ENCODE peak calls at places on chromosomes 5 and 9, in seven cellular contexts. Y is neural progenitor cell, N is upper lobe of right lung, X is hepatocyte, L is kidney, K is psoas muscle, W is tibial nerve. C is an unnamed sample.
A peak's percentile ranks its signal among the peaks of the same experiment; 100 is the strongest.

GRCh38 chr9:16013366-16013765 is 460.5 kb downstream of the CCDC171 start:
- DNase-seq in N (no peak), K (no peak), X (no peak), L (no peak), W (no peak), Y (no peak), C (no peak)

GRCh38 chr9:3760031-3760430 is 234.2 kb upstream of the RFX3 start:
- DNase-seq in K (no peak), L (no peak), W (no peak), Y (peak; percentile 61), X (no peak), N (no peak), C (no peak)

GRCh38 chr9:107759823-107760166 is 270.2 kb upstream of the KLF4 start:
- DNase-seq in N (no peak), L (peak; percentile 75), W (no peak), X (no peak), K (no peak), Y (no peak), C (no peak)

GRCh38 chr9:17269799-17270198 is 135.0 kb downstream of the CNTLN start:
- DNase-seq in K (no peak), Y (no peak), X (no peak), N (no peak), W (no peak), L (no peak), C (no peak)

GRCh38 chr9:35923927-35924763 is 14.9 kb downstream of the SPAAR start:
- DNase-seq in N (no peak), W (peak; percentile 50), L (no peak), Y (no peak), K (peak; percentile 30), X (peak; percentile 57), C (peak; percentile 80)

GRCh38 chr5:150658121-150658520 is 2.9 kb upstream of the MYOZ3 start:
- DNase-seq in Y (no peak), W (no peak), K (no peak), N (peak; percentile 5), L (no peak), X (no peak), C (no peak)

GRCh38 chr5:137190031-137190430 is 309.1 kb downstream of the SPOCK1 start:
- DNase-seq in W (no peak), Y (no peak), K (no peak), X (no peak), L (no peak), N (no peak), C (no peak)

GRCh38 chr5:60633336-60633735 is 66.6 kb downstream of the DEPDC1B start:
- DNase-seq in W (no peak), Y (no peak), N (no peak), L (no peak), X (peak; percentile 24), K (no peak), C (peak; percentile 88)

GRCh38 chr9:85971731-85972130 is 30.8 kb downstream of the NAA35 start:
- DNase-seq in Y (no peak), N (no peak), X (no peak), W (no peak), L (no peak), K (no peak), C (no peak)

GRCh38 chr5:16906255-16906654 is 29.8 kb downstream of the MYO10 start:
- DNase-seq in N (no peak), W (no peak), L (no peak), X (no peak), Y (no peak), K (no peak), C (no peak)

GRCh38 chr5:63553069-63553468 is 409.2 kb downstream of the HTR1A start:
- DNase-seq in W (no peak), K (no peak), X (no peak), Y (no peak), L (no peak), N (no peak), C (no peak)

GRCh38 chr5:53322257-53322656 is 158.2 kb upstream of the FST start:
- DNase-seq in L (no peak), K (no peak), N (no peak), X (no peak), Y (no peak), W (no peak), C (peak; percentile 44)

GRCh38 chr9:127822108-127822507 is 19.4 kb downstream of the FPGS start:
- DNase-seq in X (peak; percentile 1), W (no peak), Y (no peak), K (no peak), N (no peak), L (no peak), C (no peak)

GRCh38 chr5:172647341-172648007 is 6.4 kb downstream of the NEURL1B start:
- DNase-seq in L (no peak), N (no peak), Y (no peak), K (no peak), W (no peak), X (no peak), C (no peak)

GRCh38 chr9:13481274-13481673 is 201.8 kb upstream of the MPDZ start:
- DNase-seq in Y (no peak), N (no peak), K (no peak), X (no peak), W (no peak), L (no peak), C (no peak)

GRCh38 chr5:125002727-125003598 is 256.5 kb upstream of the ZNF608 start:
- DNase-seq in K (no peak), Y (no peak), X (no peak), L (no peak), N (no peak), W (no peak), C (no peak)

GRCh38 chr5:59360130-59360555 is 533.4 kb downstream of the PDE4D start:
- DNase-seq in L (no peak), X (peak; percentile 30), K (no peak), Y (no peak), W (no peak), N (no peak), C (no peak)

GRCh38 chr5:40502736-40503135 is 177.0 kb upstream of the PTGER4 start:
- DNase-seq in W (no peak), L (no peak), Y (no peak), X (no peak), N (no peak), K (no peak), C (no peak)

GRCh38 chr9:82154573-82154972 is 166.0 kb downstream of the SPATA31D1 start:
- DNase-seq in L (no peak), K (no peak), W (no peak), Y (no peak), X (no peak), N (no peak), C (no peak)

GRCh38 chr9:82148849-82149544 is 160.4 kb downstream of the SPATA31D1 start:
- DNase-seq in Y (no peak), K (no peak), W (no peak), N (no peak), L (no peak), X (peak; percentile 12), C (peak; percentile 80)

GRCh38 chr9:82149647-82150046 is 161.1 kb downstream of the SPATA31D1 start:
- DNase-seq in K (no peak), X (no peak), Y (no peak), N (no peak), W (no peak), L (no peak), C (no peak)

GRCh38 chr9:82153032-82153431 is 164.5 kb downstream of the SPATA31D1 start:
- DNase-seq in N (no peak), W (no peak), L (no peak), K (no peak), Y (no peak), X (no peak), C (no peak)

GRCh38 chr9:82152181-82152580 is 163.6 kb downstream of the SPATA31D1 start:
- DNase-seq in X (no peak), Y (no peak), W (no peak), K (no peak), L (no peak), N (no peak), C (no peak)
- H3K4me3 ChIP-seq in X (no peak overlapping the region), Y (no peak overlapping the region), W (no peak overlapping the region), K (no peak overlapping the region), L (no peak overlapping the region), N (no peak overlapping the region), C (no peak overlapping the region)

DNA sequence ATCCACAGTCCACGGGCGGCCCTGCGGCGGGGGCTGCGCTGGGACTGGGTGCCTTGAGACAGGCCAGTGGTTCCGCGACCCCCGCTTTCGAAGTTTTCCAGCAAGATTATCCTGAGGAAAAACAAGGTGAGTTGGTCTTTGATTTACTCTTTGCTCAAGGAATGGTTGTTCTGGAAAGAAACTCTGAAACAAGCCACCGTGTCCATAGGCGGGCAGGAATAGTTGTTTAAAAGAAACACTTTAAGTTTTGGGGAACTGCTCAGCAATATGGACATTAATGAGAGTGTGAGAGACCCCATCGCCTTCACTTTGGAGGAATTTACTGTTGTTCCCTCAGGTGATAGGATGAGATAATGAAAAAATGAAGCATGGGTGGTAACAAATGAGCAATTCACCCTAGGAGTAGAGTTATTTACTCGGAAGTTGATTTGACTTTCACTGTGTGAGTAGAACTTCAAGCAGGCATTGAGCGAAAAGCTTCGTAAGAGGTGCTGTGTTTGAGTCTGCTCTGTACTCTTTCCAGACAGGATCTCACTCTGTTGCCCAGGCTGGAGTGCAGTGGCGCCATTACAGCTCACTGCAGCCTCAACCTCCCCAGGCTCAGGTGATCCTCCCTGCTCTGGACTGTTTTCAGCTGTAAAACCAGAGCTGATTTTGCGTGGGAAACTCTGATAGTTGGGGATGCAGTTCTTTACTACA is 1.1 kb downstream of the DMRTA1 start:
- DNase-seq in W (no peak), L (no peak), Y (peak; percentile 3), X (peak; percentile 8), K (no peak), N (no peak), C (no peak)
- TF ChIP-seq CTCF in W (no peak), L (no peak), Y (peak; percentile 3), X (no peak), K (no peak), N (no peak), C (no peak)

GRCh38 chr9:123080444-123080843 is 47.0 kb downstream of the GPR21 start:
- DNase-seq in W (no peak), X (no peak), Y (no peak), L (no peak), N (no peak), K (no peak), C (no peak)
- H3K4me3 ChIP-seq in W (no peak overlapping the region), X (no peak overlapping the region), Y (no peak overlapping the region), L (no peak overlapping the region), N (no peak overlapping the region), K (no peak overlapping the region), C (no peak overlapping the region)

GRCh38 chr5:78509884-78510769 is 138.4 kb downstream of the LHFPL2 start:
- DNase-seq in K (peak; percentile 70), L (peak; percentile 87), W (no peak), Y (peak; percentile 70), X (peak; percentile 61), N (peak; percentile 90), C (no peak)
- TF ChIP-seq CTCF in K (peak; percentile 23), L (peak; percentile 5), W (peak; percentile 36), Y (peak; percentile 43), X (peak; percentile 24), N (peak; percentile 27), C (no peak)

C was measured in AG04449.